ENCODE peak calls at places on chromosomes 4 and X, in nine cellular contexts. O is lower lobe of right lung; J is occipital lobe; V is fibroblast of the aortic adventitia; M is activated T-helper 1 cell treated with anti-CD3 and anti-CD28 coated beads, Interleukin-12 subunit alpha, Interleukin-12 subunit beta, Interleukin-2, Interleukin-4 antibody, amounts not matched to agents 30 ng/mL and 10 ng/mL and 1 ng/mL, durations not matched to agents 14 hours and 24 hours and 36 hours; P is activated naive CD8-positive, alpha-beta T cell treated with anti-CD3 and anti-CD28 coated beads, Interleukin-2, amount 50 U/mL, for 24 hours; H is iPS-NIHi11; C is stromal cell of bone marrow; I is cerebellar cortex. X is an unnamed sample.

GRCh38 chrX:15866141-15866540 is 11.5 kb upstream of the AP1S2 start:
- DNase-seq in C (no peak), V (no peak), M (no peak), O (no peak), H (no peak), P (no peak), J (no peak), I (no peak), X (no peak)

GRCh38 chr4:155777971-155778710 is 19.3 kb downstream of the GUCY1B1 start:
- DNase-seq in H (no peak), P (no peak), C (peak), I (no peak), J (no peak), M (no peak), O (no peak), V (peak), X (no peak)

GRCh38 chr4:182062936-182063335 is 180.3 kb upstream of the TENM3 start:
- DNase-seq in O (no peak), V (peak), J (no peak), M (no peak), I (no peak), P (no peak), H (no peak), C (peak), X (no peak)

GRCh38 chr4:152109585-152110509 is 349.0 kb upstream of the GATB start:
- DNase-seq in J (no peak), V (peak), C (peak), M (no peak), O (no peak), P (no peak), I (peak), H (no peak), X (no peak)

GRCh38 chr4:48931459-48931858 is 24.9 kb upstream of the OCIAD2 start:
- DNase-seq in I (no peak), C (no peak), M (no peak), H (no peak), J (no peak), O (no peak), P (no peak), V (no peak), X (no peak)

GRCh38 chr4:119068529-119068962 is 67.1 kb upstream of the MYOZ2 start:
- DNase-seq in O (no peak), J (no peak), I (no peak), H (no peak), C (no peak), P (no peak), M (no peak), V (no peak), X (no peak)

GRCh38 chrX:11953615-11954014 is 184.7 kb upstream of the FRMPD4 start:
- DNase-seq in V (peak), C (peak), H (no peak), M (no peak), J (no peak), I (no peak), P (no peak), O (no peak), X (no peak)

GRCh38 chr4:186688150-186688943 is 35.3 kb downstream of the FAT1 start:
- DNase-seq in H (peak), V (no peak), I (no peak), J (no peak), P (no peak), O (no peak), C (no peak), M (no peak), X (no peak)

GRCh38 chrX:52424658-52425057 is 55.8 kb downstream of the XAGE2 start:
- DNase-seq in P (no peak), V (peak), M (no peak), O (no peak), H (no peak), I (no peak), C (peak), J (no peak), X (no peak)

GRCh38 chr4:184441461-184442392 is 32.6 kb downstream of the IRF2 start:
- DNase-seq in H (no peak), C (no peak), M (no peak), O (no peak), P (no peak), V (no peak), I (no peak), J (no peak), X (no peak)

GRCh38 chrX:38940547-38940946 is 139.3 kb downstream of the MID1IP1 start:
- DNase-seq in J (no peak), O (no peak), C (no peak), M (no peak), I (no peak), V (peak), H (no peak), P (no peak), X (no peak)

GRCh38 chr4:68375667-68376559 is 26.0 kb upstream of the YTHDC1 start:
- DNase-seq in M (peak), J (peak), P (peak), C (peak), V (peak), H (peak), I (peak), O (peak), X (peak)

GRCh38 chr4:2417765-2418651 is at the start of gene ZFYVE28:
- DNase-seq in C (no peak), P (peak), O (peak), M (no peak), H (no peak), I (peak), V (peak), J (no peak), X (peak)

GRCh38 chr4:95293014-95293413 is 255.8 kb downstream of the UNC5C start:
- DNase-seq in O (no peak), C (no peak), H (no peak), P (no peak), V (no peak), M (no peak), I (no peak), J (no peak), X (no peak)

GRCh38 chr4:6442555-6442954 is 29.9 kb downstream of the PPP2R2C start:
- DNase-seq in M (no peak), J (no peak), H (no peak), O (no peak), C (no peak), V (no peak), I (no peak), P (no peak), X (no peak)

GRCh38 chr4:128517739-128518510 is 230.3 kb upstream of the PGRMC2 start:
- DNase-seq in I (peak), P (peak), H (peak), O (no peak), J (no peak), C (peak), M (no peak), V (peak), X (peak)

X was measured in HuH-7.